ENCODE peak calls at places on chromosomes 11 and 22, in seven cellular contexts. F is fibroblast of the conjunctiva, E is SHP77, K is M059J, M is T follicular helper cell, C is lower lobe of right lung, A is HCEC 1CT. I is an unnamed sample.

GRCh38 chr11:119573858-119574257 is 150.9 kb upstream of the THY1 start:
- DNase-seq in K (no peak), E (no peak), A (no peak), C (no peak), F (no peak), M (no peak), I (no peak)

GRCh38 chr22:24803064-24803542 is 2.9 kb upstream of the SGSM1 start:
- DNase-seq in F (no peak), A (peak), K (peak), M (peak), E (peak), C (no peak), I (peak)

GRCh38 chr11:92225206-92225562 is 566 bp downstream of the FAT3 start:
- DNase-seq in F (no peak), A (no peak), E (no peak), C (no peak), K (peak), M (no peak), I (no peak)

GRCh38 chr11:119065369-119065768 is 2.2 kb upstream of the VPS11 start:
- DNase-seq in C (no peak), F (no peak), E (peak), M (peak), K (peak), A (peak), I (no peak)

GRCh38 chr11:11416502-11416901 is 63.5 kb upstream of the CSNK2A3 start:
- DNase-seq in C (no peak), K (peak), F (no peak), M (no peak), A (no peak), E (no peak), I (no peak)

GRCh38 chr11:19512621-19513020 is 200.0 kb upstream of the NAV2 start:
- DNase-seq in K (no peak), C (no peak), E (no peak), F (no peak), A (no peak), M (no peak), I (no peak)

GRCh38 chr11:63841554-63841953 is 2.6 kb downstream of the MARK2 start:
- DNase-seq in F (no peak), C (peak), K (peak), M (no peak), E (no peak), A (peak), I (no peak)

GRCh38 chr11:10204021-10204420 is 90.0 kb downstream of the SBF2 start:
- DNase-seq in A (no peak), F (no peak), C (no peak), K (no peak), E (no peak), M (no peak), I (no peak)

GRCh38 chr11:44842219-44842618 is 108.5 kb downstream of the TP53I11 start:
- DNase-seq in F (peak), A (peak), K (peak), C (no peak), M (no peak), E (no peak), I (no peak)

GRCh38 chr22:22123118-22123959 is 121.2 kb upstream of the VPREB1 start:
- DNase-seq in C (no peak), E (no peak), A (no peak), F (no peak), M (no peak), K (no peak), I (no peak)

GRCh38 chr22:24072361-24072760 is 61.3 kb downstream of the CABIN1 start:
- DNase-seq in C (no peak), M (no peak), A (no peak), K (no peak), F (no peak), E (no peak), I (no peak)